ENCODE peak calls at places on chromosomes 7 and 10, in four cellular contexts. I is HCT116, R is K562, X is H1. M is an unnamed sample.

GRCh38 chr10:126016156-126016805 is 119.9 kb downstream of the FANK1 start:
- DNase-seq in X (no peak), I (no peak), R (no peak), M (no peak)

GRCh38 chr10:93435621-93436385 is 46.3 kb downstream of the MYOF start:
- DNase-seq in R (no peak), I (no peak), X (no peak), M (peak)

GRCh38 chr7:318476-319266 is 28.7 kb downstream of the FOXL3 start:
- DNase-seq in R (no peak), I (no peak), X (no peak), M (peak)

GRCh38 chr10:88234332-88234731 is 348.8 kb downstream of the RNLS start:
- DNase-seq in X (no peak), I (no peak), R (no peak), M (no peak)

GRCh38 chr10:132360766-132361447 is 28.9 kb downstream of the LRRC27 start:
- DNase-seq in I (no peak), R (peak), X (no peak), M (peak)

GRCh38 chr10:32005050-32005449 is 51.2 kb downstream of the KIF5B start:
- DNase-seq in R (peak), I (peak), X (no peak), M (peak)

GRCh38 chr7:104922187-104923009 is 91.6 kb upstream of the KMT2E start:
- DNase-seq in X (no peak), I (no peak), R (no peak), M (no peak)

GRCh38 chr10:3475367-3475766 is 302.8 kb upstream of the PITRM1 start:
- DNase-seq in R (no peak), X (no peak), I (no peak), M (no peak)

GRCh38 chr10:102782698-102783540 is 39.2 kb downstream of the WBP1L start:
- DNase-seq in I (no peak), R (no peak), X (no peak), M (no peak)

GRCh38 chr10:62199584-62199983 is 69.1 kb downstream of the RTKN2 start:
- DNase-seq in I (no peak), X (no peak), R (no peak), M (no peak)

GRCh38 chr7:6015917-6016652 is 7.0 kb downstream of the AIMP2 start:
- DNase-seq in X (no peak), R (no peak), I (no peak), M (peak)

GRCh38 chr10:96043895-96044580 is 655 bp downstream of the CCNJ start:
- DNase-seq in X (no peak), I (no peak), R (peak), M (peak)

GRCh38 chr10:1373287-1373686 is 317.1 kb downstream of the WDR37 start:
- DNase-seq in R (no peak), I (no peak), X (no peak), M (no peak)

GRCh38 chr10:28676297-28676967 is 889 bp upstream of the BAMBI start:
- DNase-seq in R (no peak), X (no peak), I (no peak), M (no peak)

GRCh38 chr7:111855842-111856227 is 293.5 kb upstream of the IMMP2L start:
- DNase-seq in R (no peak), I (no peak), X (no peak), M (peak)

GRCh38 chr7:50595538-50596102 is 30.4 kb upstream of the DDC start:
- DNase-seq in R (peak), I (peak), X (no peak), M (peak)

GRCh38 chr7:93949468-93949867 is 27.9 kb downstream of the GNG11 start:
- DNase-seq in I (no peak), X (no peak), R (no peak), M (no peak)

GRCh38 chr10:79070091-79070610 is 1.4 kb downstream of the ZMIZ1 start:
- DNase-seq in R (peak), X (no peak), I (no peak), M (peak)
- TF ChIP-seq JUND in R (no peak), X (no peak), I (no peak), M (no peak)

DNA sequence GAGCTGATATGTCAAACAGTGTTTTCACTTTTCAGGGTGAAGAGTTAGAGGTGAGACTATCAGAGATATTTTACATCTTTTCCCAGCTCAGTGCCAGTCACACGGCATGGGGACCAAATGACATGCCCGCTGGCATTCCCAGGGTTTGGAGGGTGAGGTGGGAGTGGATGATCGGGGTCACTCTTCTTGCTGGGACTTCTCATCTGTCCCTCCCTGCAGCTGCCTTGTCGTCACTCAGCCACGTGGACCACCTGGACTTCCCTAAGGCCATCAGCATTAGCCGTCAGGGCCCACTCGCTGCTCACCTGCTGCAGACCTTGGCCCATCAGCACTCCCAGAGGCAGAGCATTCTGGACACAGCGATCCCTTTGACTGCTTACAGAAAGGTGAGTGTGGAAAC is 301.8 kb downstream of the DNAJB6 start:
- DNase-seq in R (no peak), X (no peak), I (no peak), M (no peak)
- TF ChIP-seq JUND in R (no peak), X (no peak), I (no peak), M (no peak)

DNA sequence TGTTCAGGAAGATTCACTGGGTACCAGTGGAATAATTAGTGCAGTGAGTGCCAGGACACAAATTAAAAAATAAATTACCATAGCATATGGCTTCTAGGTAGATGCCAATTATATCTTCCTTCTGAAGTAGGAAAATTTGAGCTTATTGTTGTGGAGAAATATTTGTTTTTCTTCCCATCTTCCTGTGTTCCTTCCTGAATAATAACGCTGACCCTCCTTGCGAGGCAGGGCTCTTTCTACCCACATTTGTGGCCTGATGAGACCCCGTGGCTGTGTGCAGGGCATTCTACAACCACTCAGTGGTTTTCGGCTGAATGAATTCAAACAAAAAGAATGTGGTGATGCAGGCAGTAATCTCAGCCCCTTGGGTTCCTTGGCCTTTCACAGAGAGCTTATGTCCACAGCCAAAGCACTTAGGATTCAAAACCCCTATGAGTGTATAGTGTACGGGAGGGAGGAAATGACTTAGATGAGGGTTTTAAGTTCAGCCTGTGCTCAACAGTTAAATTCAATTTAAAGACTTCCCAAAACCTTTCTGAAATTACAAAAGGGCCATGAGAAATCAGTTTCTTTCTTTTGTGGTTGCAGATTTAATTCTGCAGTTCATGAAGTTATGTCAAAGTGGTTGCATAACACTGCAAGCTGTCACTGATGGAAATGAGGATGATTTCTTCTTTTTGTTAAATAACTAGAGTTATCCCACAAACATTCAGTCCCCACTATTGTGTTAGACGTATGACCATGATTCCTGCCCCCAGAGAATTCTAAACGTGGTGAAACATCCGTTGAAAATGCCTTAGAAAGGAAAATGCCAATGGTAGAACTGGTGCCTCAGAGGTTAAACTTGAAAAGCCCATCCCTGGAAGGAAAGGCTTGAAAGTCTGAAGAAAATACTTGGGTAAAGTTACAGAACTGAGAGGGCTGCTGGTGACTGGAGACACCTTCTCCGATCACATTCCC is 255.3 kb downstream of the FZD1 start:
- DNase-seq in X (no peak), R (no peak), I (no peak), M (no peak)
- TF ChIP-seq JUND in X (no peak), R (no peak), I (no peak), M (no peak)

DNA sequence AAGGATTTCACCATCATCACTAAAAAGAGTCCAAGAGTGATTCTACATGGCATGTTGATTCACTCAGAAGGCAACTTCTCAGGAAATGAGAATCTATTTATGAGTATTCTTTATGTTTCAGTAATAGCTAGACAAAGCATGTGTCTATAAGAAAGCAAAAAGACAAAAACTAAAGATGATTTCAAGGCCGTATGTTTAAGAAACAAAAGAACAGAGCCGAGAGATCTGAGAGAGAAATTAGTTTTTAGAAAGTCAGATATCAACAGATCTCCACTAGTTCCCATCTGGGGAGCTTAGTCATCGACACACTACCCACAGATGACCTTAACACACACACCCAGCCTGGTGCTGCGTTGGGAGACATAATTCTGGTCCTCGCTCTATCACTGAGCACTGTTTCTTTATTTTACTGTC is 21.0 kb downstream of the PIP4K2A start:
- DNase-seq in R (peak), I (no peak), X (no peak), M (no peak)
- TF ChIP-seq JUND in R (peak), I (no peak), X (no peak), M (no peak)

DNA sequence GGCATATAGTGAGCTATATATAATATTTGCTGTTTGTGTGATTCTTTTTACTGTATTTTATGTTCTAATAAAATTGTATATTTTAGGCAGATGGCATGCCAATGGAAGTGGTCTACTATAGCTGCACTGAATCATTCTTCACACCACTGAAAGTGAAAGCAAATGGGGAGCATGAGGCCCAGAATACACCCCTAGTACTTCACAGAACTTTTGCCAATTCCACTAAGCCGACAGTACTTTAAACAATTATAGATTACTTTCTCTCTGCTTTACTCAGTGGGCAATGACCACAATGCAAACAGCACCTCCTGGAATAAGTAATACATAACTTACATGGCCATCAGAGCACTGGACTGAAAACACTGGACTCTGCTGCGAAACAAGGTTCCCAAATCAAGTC is 70.2 kb downstream of the ANKRD26 start:
- DNase-seq in I (no peak), X (no peak), R (no peak), M (no peak)
- TF ChIP-seq JUND in I (no peak), X (no peak), R (no peak), M (no peak)

GRCh38 chr7:78165454-78165853 is 366.9 kb downstream of the PHTF2 start:
- DNase-seq in X (no peak), I (no peak), R (no peak), M (no peak)
- TF ChIP-seq JUND in X (no peak), I (no peak), R (no peak), M (no peak)

DNA sequence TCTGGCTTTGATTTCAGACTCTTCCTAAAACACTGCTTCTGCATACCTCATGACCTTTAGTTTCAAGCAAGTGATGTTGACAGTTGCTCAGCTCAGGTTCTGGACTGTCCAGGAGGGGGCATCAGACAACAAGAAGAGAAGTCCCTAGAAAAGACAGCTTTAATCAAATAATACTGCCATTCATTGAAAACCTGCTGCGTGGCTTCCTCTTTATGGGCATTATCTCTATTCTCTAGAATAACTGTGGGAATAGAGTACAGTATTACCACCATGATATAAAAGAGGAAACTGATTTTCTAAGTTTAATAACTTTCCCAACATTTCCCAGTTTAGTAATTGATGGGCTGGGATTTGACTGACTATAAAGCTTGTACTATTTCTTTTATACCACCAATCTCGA is 170.4 kb downstream of the SNX13 start:
- DNase-seq in R (peak), X (peak), I (peak), M (peak)
- TF ChIP-seq JUND in R (no peak), X (no peak), I (no peak), M (no peak)

GRCh38 chr7:70285176-70285575 is 686.9 kb downstream of the AUTS2 start:
- DNase-seq in I (no peak), R (no peak), X (no peak), M (no peak)

GRCh38 chr7:70285854-70286253 is 687.6 kb downstream of the AUTS2 start:
- DNase-seq in X (no peak), R (no peak), I (no peak), M (no peak)

GRCh38 chr7:70294512-70294911 is 696.2 kb downstream of the AUTS2 start:
- DNase-seq in X (no peak), R (no peak), I (no peak), M (no peak)

DNA sequence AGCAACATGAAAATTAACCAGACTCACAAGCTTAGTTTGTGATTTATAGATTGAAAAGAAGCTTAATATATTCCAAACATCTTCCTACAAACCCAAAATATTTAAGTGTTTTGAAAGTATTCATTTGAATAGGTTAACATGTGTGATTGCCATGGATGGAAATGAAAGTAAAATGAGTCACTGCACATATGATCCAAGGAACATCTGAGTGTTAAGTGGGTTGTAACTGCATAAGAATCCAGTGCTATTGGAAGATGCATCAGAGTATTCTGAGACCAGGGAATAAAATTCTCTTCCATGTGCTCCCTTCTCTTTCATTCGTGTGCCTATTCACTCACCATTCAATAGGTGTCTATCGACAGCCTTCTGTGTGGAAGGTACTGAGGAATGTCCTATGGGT is 690.8 kb downstream of the AUTS2 start:
- DNase-seq in X (no peak), R (no peak), I (no peak), M (no peak)
- TF ChIP-seq JUND in X (no peak), R (no peak), I (no peak), M (no peak)

GRCh38 chr7:31315758-31316157 is 24.8 kb downstream of the NEUROD6 start:
- DNase-seq in R (no peak), X (no peak), I (no peak), M (no peak)
- TF ChIP-seq JUND in R (no peak), X (no peak), I (no peak), M (no peak)

M was measured in T47D.